ENCODE peak calls at places on chromosomes 5 and 9, in ten cellular contexts. One of them, this sample, is unnamed.

GRCh38 chr5:149325166-149325735 is 20.0 kb upstream of the GRPEL2 start:
- DNase-seq in midbrain: no peak
- DNase-seq in PC-9: no peak
- DNase-seq in lung: no peak
- DNase-seq in Kasumi-1: no peak
- DNase-seq in activated T-cell treated with anti-CD3 and anti-CD28 coated beads, Interleukin-2, amount 50 U/mL, for 4 hours: no peak
- DNase-seq in ACHN: no peak
- DNase-seq in fibroblast of lung: peak; percentile 49
- DNase-seq in stimulated activated CD4-positive, alpha-beta T cell treated with anti-CD3 and anti-CD28 coated beads, Interleukin-15, amount 100 ng/mL, for 1 hour: no peak
- DNase-seq in GM03348: no peak
- DNase-seq in this sample: peak; percentile 58

GRCh38 chr9:137423001-137423809 is at the start of the genes EXD3 and NOXA1:
- DNase-seq in midbrain: peak; percentile 92
- DNase-seq in PC-9: peak; percentile 72
- DNase-seq in lung: peak; percentile 94
- DNase-seq in Kasumi-1: peak; percentile 79
- DNase-seq in activated T-cell treated with anti-CD3 and anti-CD28 coated beads, Interleukin-2, amount 50 U/mL, for 4 hours: peak; percentile 89
- DNase-seq in ACHN: peak; percentile 91
- DNase-seq in fibroblast of lung: peak; percentile 85
- DNase-seq in stimulated activated CD4-positive, alpha-beta T cell treated with anti-CD3 and anti-CD28 coated beads, Interleukin-15, amount 100 ng/mL, for 1 hour: peak; percentile 94
- DNase-seq in GM03348: peak; percentile 99
- DNase-seq in this sample: peak; percentile 89

GRCh38 chr5:96629774-96630173 is 32.4 kb upstream of the CAST start:
- DNase-seq in midbrain: no peak
- DNase-seq in PC-9: peak; percentile 92
- DNase-seq in lung: peak; percentile 61
- DNase-seq in Kasumi-1: peak; percentile 25
- DNase-seq in activated T-cell treated with anti-CD3 and anti-CD28 coated beads, Interleukin-2, amount 50 U/mL, for 4 hours: no peak
- DNase-seq in ACHN: no peak
- DNase-seq in fibroblast of lung: peak; percentile 99
- DNase-seq in stimulated activated CD4-positive, alpha-beta T cell treated with anti-CD3 and anti-CD28 coated beads, Interleukin-15, amount 100 ng/mL, for 1 hour: no peak
- DNase-seq in GM03348: peak; percentile 78
- DNase-seq in this sample: peak; percentile 6

GRCh38 chr9:81653240-81653639 is 36.1 kb downstream of the TLE1 start:
- DNase-seq in midbrain: no peak
- DNase-seq in PC-9: no peak
- DNase-seq in lung: no peak
- DNase-seq in Kasumi-1: no peak
- DNase-seq in activated T-cell treated with anti-CD3 and anti-CD28 coated beads, Interleukin-2, amount 50 U/mL, for 4 hours: no peak
- DNase-seq in ACHN: no peak
- DNase-seq in fibroblast of lung: peak; percentile 64
- DNase-seq in stimulated activated CD4-positive, alpha-beta T cell treated with anti-CD3 and anti-CD28 coated beads, Interleukin-15, amount 100 ng/mL, for 1 hour: no peak
- DNase-seq in GM03348: no peak
- DNase-seq in this sample: no peak

GRCh38 chr5:926416-927171 is 33.9 kb downstream of the TRIP13 start:
- DNase-seq in midbrain: peak; percentile 6
- DNase-seq in PC-9: no peak
- DNase-seq in lung: no peak
- DNase-seq in Kasumi-1: peak; percentile 7
- DNase-seq in activated T-cell treated with anti-CD3 and anti-CD28 coated beads, Interleukin-2, amount 50 U/mL, for 4 hours: peak; percentile 19
- DNase-seq in ACHN: peak; percentile 42
- DNase-seq in fibroblast of lung: peak; percentile 29
- DNase-seq in stimulated activated CD4-positive, alpha-beta T cell treated with anti-CD3 and anti-CD28 coated beads, Interleukin-15, amount 100 ng/mL, for 1 hour: peak; percentile 14
- DNase-seq in GM03348: peak; percentile 82
- DNase-seq in this sample: no peak

GRCh38 chr9:132946624-132947295 is 2.3 kb upstream of the TSC1 start:
- DNase-seq in midbrain: no peak
- DNase-seq in PC-9: no peak
- DNase-seq in lung: no peak
- DNase-seq in Kasumi-1: no peak
- DNase-seq in activated T-cell treated with anti-CD3 and anti-CD28 coated beads, Interleukin-2, amount 50 U/mL, for 4 hours: no peak
- DNase-seq in ACHN: peak; percentile 72
- DNase-seq in fibroblast of lung: peak; percentile 48
- DNase-seq in stimulated activated CD4-positive, alpha-beta T cell treated with anti-CD3 and anti-CD28 coated beads, Interleukin-15, amount 100 ng/mL, for 1 hour: no peak
- DNase-seq in GM03348: peak; percentile 70
- DNase-seq in this sample: no peak

GRCh38 chr5:86797677-86798076 is 179.9 kb downstream of the COX7C start:
- DNase-seq in midbrain: no peak
- DNase-seq in PC-9: no peak
- DNase-seq in lung: no peak
- DNase-seq in Kasumi-1: no peak
- DNase-seq in activated T-cell treated with anti-CD3 and anti-CD28 coated beads, Interleukin-2, amount 50 U/mL, for 4 hours: no peak
- DNase-seq in ACHN: no peak
- DNase-seq in fibroblast of lung: peak; percentile 0
- DNase-seq in stimulated activated CD4-positive, alpha-beta T cell treated with anti-CD3 and anti-CD28 coated beads, Interleukin-15, amount 100 ng/mL, for 1 hour: no peak
- DNase-seq in GM03348: no peak
- DNase-seq in this sample: no peak

GRCh38 chr5:79186021-79186420 is 49.9 kb upstream of the JMY start:
- DNase-seq in midbrain: no peak
- DNase-seq in PC-9: no peak
- DNase-seq in lung: no peak
- DNase-seq in Kasumi-1: no peak
- DNase-seq in activated T-cell treated with anti-CD3 and anti-CD28 coated beads, Interleukin-2, amount 50 U/mL, for 4 hours: no peak
- DNase-seq in ACHN: no peak
- DNase-seq in fibroblast of lung: no peak
- DNase-seq in stimulated activated CD4-positive, alpha-beta T cell treated with anti-CD3 and anti-CD28 coated beads, Interleukin-15, amount 100 ng/mL, for 1 hour: no peak
- DNase-seq in GM03348: peak; percentile 27
- DNase-seq in this sample: no peak

GRCh38 chr5:137595680-137596079 is 96.6 kb upstream of the SPOCK1 start:
- DNase-seq in midbrain: no peak
- DNase-seq in PC-9: no peak
- DNase-seq in lung: no peak
- DNase-seq in Kasumi-1: no peak
- DNase-seq in activated T-cell treated with anti-CD3 and anti-CD28 coated beads, Interleukin-2, amount 50 U/mL, for 4 hours: no peak
- DNase-seq in ACHN: no peak
- DNase-seq in fibroblast of lung: no peak
- DNase-seq in stimulated activated CD4-positive, alpha-beta T cell treated with anti-CD3 and anti-CD28 coated beads, Interleukin-15, amount 100 ng/mL, for 1 hour: no peak
- DNase-seq in GM03348: no peak
- DNase-seq in this sample: peak; percentile 30

GRCh38 chr9:93060746-93061259 is 2.3 kb downstream of the SUSD3 start:
- DNase-seq in midbrain: no peak
- DNase-seq in PC-9: no peak
- DNase-seq in lung: no peak
- DNase-seq in Kasumi-1: no peak
- DNase-seq in activated T-cell treated with anti-CD3 and anti-CD28 coated beads, Interleukin-2, amount 50 U/mL, for 4 hours: no peak
- DNase-seq in ACHN: no peak
- DNase-seq in fibroblast of lung: peak; percentile 66
- DNase-seq in stimulated activated CD4-positive, alpha-beta T cell treated with anti-CD3 and anti-CD28 coated beads, Interleukin-15, amount 100 ng/mL, for 1 hour: no peak
- DNase-seq in GM03348: peak; percentile 63
- DNase-seq in this sample: no peak

GRCh38 chr5:136174021-136174659 is 18.8 kb downstream of the SMIM32 start:
- DNase-seq in midbrain: peak; percentile 65
- DNase-seq in PC-9: no peak
- DNase-seq in lung: no peak
- DNase-seq in Kasumi-1: peak; percentile 82
- DNase-seq in activated T-cell treated with anti-CD3 and anti-CD28 coated beads, Interleukin-2, amount 50 U/mL, for 4 hours: no peak
- DNase-seq in ACHN: peak; percentile 49
- DNase-seq in fibroblast of lung: peak; percentile 62
- DNase-seq in stimulated activated CD4-positive, alpha-beta T cell treated with anti-CD3 and anti-CD28 coated beads, Interleukin-15, amount 100 ng/mL, for 1 hour: no peak
- DNase-seq in GM03348: peak; percentile 70
- DNase-seq in this sample: no peak

GRCh38 chr5:80592761-80593160 is 22.7 kb upstream of the ANKRD34B start:
- DNase-seq in midbrain: no peak
- DNase-seq in PC-9: no peak
- DNase-seq in lung: no peak
- DNase-seq in Kasumi-1: no peak
- DNase-seq in activated T-cell treated with anti-CD3 and anti-CD28 coated beads, Interleukin-2, amount 50 U/mL, for 4 hours: no peak
- DNase-seq in ACHN: no peak
- DNase-seq in fibroblast of lung: no peak
- DNase-seq in stimulated activated CD4-positive, alpha-beta T cell treated with anti-CD3 and anti-CD28 coated beads, Interleukin-15, amount 100 ng/mL, for 1 hour: no peak
- DNase-seq in GM03348: no peak
- DNase-seq in this sample: no peak

GRCh38 chr5:127757576-127757975 is 54.4 kb downstream of the CCDC192 start:
- DNase-seq in midbrain: peak; percentile 32
- DNase-seq in PC-9: peak; percentile 45
- DNase-seq in lung: no peak
- DNase-seq in Kasumi-1: peak; percentile 70
- DNase-seq in activated T-cell treated with anti-CD3 and anti-CD28 coated beads, Interleukin-2, amount 50 U/mL, for 4 hours: no peak
- DNase-seq in ACHN: peak; percentile 50
- DNase-seq in fibroblast of lung: peak; percentile 66
- DNase-seq in stimulated activated CD4-positive, alpha-beta T cell treated with anti-CD3 and anti-CD28 coated beads, Interleukin-15, amount 100 ng/mL, for 1 hour: no peak
- DNase-seq in GM03348: peak; percentile 72
- DNase-seq in this sample: no peak

GRCh38 chr9:130854086-130854485 is 19.0 kb downstream of the ABL1 start:
- DNase-seq in midbrain: no peak
- DNase-seq in PC-9: no peak
- DNase-seq in lung: no peak
- DNase-seq in Kasumi-1: no peak
- DNase-seq in activated T-cell treated with anti-CD3 and anti-CD28 coated beads, Interleukin-2, amount 50 U/mL, for 4 hours: no peak
- DNase-seq in ACHN: no peak
- DNase-seq in fibroblast of lung: peak; percentile 60
- DNase-seq in stimulated activated CD4-positive, alpha-beta T cell treated with anti-CD3 and anti-CD28 coated beads, Interleukin-15, amount 100 ng/mL, for 1 hour: no peak
- DNase-seq in GM03348: no peak
- DNase-seq in this sample: no peak

GRCh38 chr9:124133752-124134151 is 122.2 kb downstream of the LHX2 start:
- DNase-seq in midbrain: peak; percentile 47
- DNase-seq in PC-9: no peak
- DNase-seq in lung: no peak
- DNase-seq in Kasumi-1: peak; percentile 50
- DNase-seq in activated T-cell treated with anti-CD3 and anti-CD28 coated beads, Interleukin-2, amount 50 U/mL, for 4 hours: no peak
- DNase-seq in ACHN: peak; percentile 46
- DNase-seq in fibroblast of lung: peak; percentile 29
- DNase-seq in stimulated activated CD4-positive, alpha-beta T cell treated with anti-CD3 and anti-CD28 coated beads, Interleukin-15, amount 100 ng/mL, for 1 hour: no peak
- DNase-seq in GM03348: peak; percentile 74
- DNase-seq in this sample: no peak

GRCh38 chr5:14105717-14106435 is 37.3 kb upstream of the TRIO start:
- DNase-seq in midbrain: no peak
- DNase-seq in PC-9: peak; percentile 91
- DNase-seq in lung: no peak
- DNase-seq in Kasumi-1: no peak
- DNase-seq in activated T-cell treated with anti-CD3 and anti-CD28 coated beads, Interleukin-2, amount 50 U/mL, for 4 hours: no peak
- DNase-seq in ACHN: peak; percentile 86
- DNase-seq in fibroblast of lung: peak; percentile 96
- DNase-seq in stimulated activated CD4-positive, alpha-beta T cell treated with anti-CD3 and anti-CD28 coated beads, Interleukin-15, amount 100 ng/mL, for 1 hour: no peak
- DNase-seq in GM03348: peak; percentile 75
- DNase-seq in this sample: peak; percentile 57

GRCh38 chr5:94218374-94218773 is 400.0 kb downstream of the KIAA0825 start:
- DNase-seq in midbrain: no peak
- DNase-seq in PC-9: no peak
- DNase-seq in lung: no peak
- DNase-seq in Kasumi-1: no peak
- DNase-seq in activated T-cell treated with anti-CD3 and anti-CD28 coated beads, Interleukin-2, amount 50 U/mL, for 4 hours: no peak
- DNase-seq in ACHN: peak; percentile 79
- DNase-seq in fibroblast of lung: peak; percentile 98
- DNase-seq in stimulated activated CD4-positive, alpha-beta T cell treated with anti-CD3 and anti-CD28 coated beads, Interleukin-15, amount 100 ng/mL, for 1 hour: no peak
- DNase-seq in GM03348: peak; percentile 81
- DNase-seq in this sample: no peak

GRCh38 chr9:113633782-113634596 is 170.5 kb downstream of the RGS3 start:
- DNase-seq in midbrain: no peak
- DNase-seq in PC-9: no peak
- DNase-seq in lung: no peak
- DNase-seq in Kasumi-1: no peak
- DNase-seq in activated T-cell treated with anti-CD3 and anti-CD28 coated beads, Interleukin-2, amount 50 U/mL, for 4 hours: no peak
- DNase-seq in ACHN: no peak
- DNase-seq in fibroblast of lung: no peak
- DNase-seq in stimulated activated CD4-positive, alpha-beta T cell treated with anti-CD3 and anti-CD28 coated beads, Interleukin-15, amount 100 ng/mL, for 1 hour: no peak
- DNase-seq in GM03348: no peak
- DNase-seq in this sample: no peak

GRCh38 chr9:133910855-133911514 is 81.1 kb downstream of the VAV2 start:
- DNase-seq in midbrain: no peak
- DNase-seq in PC-9: no peak
- DNase-seq in lung: no peak
- DNase-seq in Kasumi-1: no peak
- DNase-seq in activated T-cell treated with anti-CD3 and anti-CD28 coated beads, Interleukin-2, amount 50 U/mL, for 4 hours: no peak
- DNase-seq in ACHN: no peak
- DNase-seq in fibroblast of lung: no peak
- DNase-seq in stimulated activated CD4-positive, alpha-beta T cell treated with anti-CD3 and anti-CD28 coated beads, Interleukin-15, amount 100 ng/mL, for 1 hour: no peak
- DNase-seq in GM03348: no peak
- DNase-seq in this sample: no peak

GRCh38 chr5:1881731-1882336 is 891 bp downstream of the IRX4 start:
- DNase-seq in midbrain: no peak
- DNase-seq in PC-9: no peak
- DNase-seq in lung: no peak
- DNase-seq in Kasumi-1: no peak
- DNase-seq in activated T-cell treated with anti-CD3 and anti-CD28 coated beads, Interleukin-2, amount 50 U/mL, for 4 hours: no peak
- DNase-seq in ACHN: no peak
- DNase-seq in fibroblast of lung: no peak
- DNase-seq in stimulated activated CD4-positive, alpha-beta T cell treated with anti-CD3 and anti-CD28 coated beads, Interleukin-15, amount 100 ng/mL, for 1 hour: no peak
- DNase-seq in GM03348: no peak
- DNase-seq in this sample: no peak

GRCh38 chr9:109728696-109729300 is 51.2 kb upstream of the PALM2AKAP2 start:
- DNase-seq in midbrain: no peak
- DNase-seq in PC-9: no peak
- DNase-seq in lung: no peak
- DNase-seq in Kasumi-1: no peak
- DNase-seq in activated T-cell treated with anti-CD3 and anti-CD28 coated beads, Interleukin-2, amount 50 U/mL, for 4 hours: no peak
- DNase-seq in ACHN: no peak
- DNase-seq in fibroblast of lung: peak; percentile 33
- DNase-seq in stimulated activated CD4-positive, alpha-beta T cell treated with anti-CD3 and anti-CD28 coated beads, Interleukin-15, amount 100 ng/mL, for 1 hour: no peak
- DNase-seq in GM03348: peak; percentile 36
- DNase-seq in this sample: no peak

GRCh38 chr5:133675376-133676154 is 63.2 kb upstream of the FSTL4 start:
- DNase-seq in midbrain: no peak
- DNase-seq in PC-9: no peak
- DNase-seq in lung: peak; percentile 28
- DNase-seq in Kasumi-1: no peak
- DNase-seq in activated T-cell treated with anti-CD3 and anti-CD28 coated beads, Interleukin-2, amount 50 U/mL, for 4 hours: no peak
- DNase-seq in ACHN: no peak
- DNase-seq in fibroblast of lung: no peak
- DNase-seq in stimulated activated CD4-positive, alpha-beta T cell treated with anti-CD3 and anti-CD28 coated beads, Interleukin-15, amount 100 ng/mL, for 1 hour: no peak
- DNase-seq in GM03348: no peak
- DNase-seq in this sample: no peak

GRCh38 chr5:129271309-129271708 is 176.8 kb downstream of the ISOC1 start:
- DNase-seq in midbrain: no peak
- DNase-seq in PC-9: no peak
- DNase-seq in lung: no peak
- DNase-seq in Kasumi-1: peak; percentile 75
- DNase-seq in activated T-cell treated with anti-CD3 and anti-CD28 coated beads, Interleukin-2, amount 50 U/mL, for 4 hours: no peak
- DNase-seq in ACHN: peak; percentile 28
- DNase-seq in fibroblast of lung: no peak
- DNase-seq in stimulated activated CD4-positive, alpha-beta T cell treated with anti-CD3 and anti-CD28 coated beads, Interleukin-15, amount 100 ng/mL, for 1 hour: no peak
- DNase-seq in GM03348: peak; percentile 18
- DNase-seq in this sample: no peak

GRCh38 chr9:82188817-82189216 is 200.2 kb downstream of the SPATA31D1 start:
- DNase-seq in midbrain: no peak
- DNase-seq in PC-9: no peak
- DNase-seq in lung: no peak
- DNase-seq in Kasumi-1: no peak
- DNase-seq in activated T-cell treated with anti-CD3 and anti-CD28 coated beads, Interleukin-2, amount 50 U/mL, for 4 hours: no peak
- DNase-seq in ACHN: no peak
- DNase-seq in fibroblast of lung: no peak
- DNase-seq in stimulated activated CD4-positive, alpha-beta T cell treated with anti-CD3 and anti-CD28 coated beads, Interleukin-15, amount 100 ng/mL, for 1 hour: no peak
- DNase-seq in GM03348: no peak
- DNase-seq in this sample: no peak

GRCh38 chr9:107221321-107221720 is 61.8 kb upstream of the RAD23B start:
- DNase-seq in midbrain: no peak
- DNase-seq in PC-9: no peak
- DNase-seq in lung: no peak
- DNase-seq in Kasumi-1: no peak
- DNase-seq in activated T-cell treated with anti-CD3 and anti-CD28 coated beads, Interleukin-2, amount 50 U/mL, for 4 hours: no peak
- DNase-seq in ACHN: no peak
- DNase-seq in fibroblast of lung: no peak
- DNase-seq in stimulated activated CD4-positive, alpha-beta T cell treated with anti-CD3 and anti-CD28 coated beads, Interleukin-15, amount 100 ng/mL, for 1 hour: no peak
- DNase-seq in GM03348: no peak
- DNase-seq in this sample: no peak

GRCh38 chr5:88883566-88884434 is 816 bp upstream of the MEF2C start:
- DNase-seq in midbrain: peak; percentile 65
- DNase-seq in PC-9: no peak
- DNase-seq in lung: peak; percentile 65
- DNase-seq in Kasumi-1: peak; percentile 95
- DNase-seq in activated T-cell treated with anti-CD3 and anti-CD28 coated beads, Interleukin-2, amount 50 U/mL, for 4 hours: no peak
- DNase-seq in ACHN: peak; percentile 74
- DNase-seq in fibroblast of lung: peak; percentile 80
- DNase-seq in stimulated activated CD4-positive, alpha-beta T cell treated with anti-CD3 and anti-CD28 coated beads, Interleukin-15, amount 100 ng/mL, for 1 hour: no peak
- DNase-seq in GM03348: peak; percentile 81
- DNase-seq in this sample: peak; percentile 51

GRCh38 chr9:88411471-88411870 is 23.2 kb downstream of the SPIN1 start:
- DNase-seq in midbrain: no peak
- DNase-seq in PC-9: no peak
- DNase-seq in lung: no peak
- DNase-seq in Kasumi-1: no peak
- DNase-seq in activated T-cell treated with anti-CD3 and anti-CD28 coated beads, Interleukin-2, amount 50 U/mL, for 4 hours: no peak
- DNase-seq in ACHN: no peak
- DNase-seq in fibroblast of lung: no peak
- DNase-seq in stimulated activated CD4-positive, alpha-beta T cell treated with anti-CD3 and anti-CD28 coated beads, Interleukin-15, amount 100 ng/mL, for 1 hour: no peak
- DNase-seq in GM03348: no peak
- DNase-seq in this sample: no peak

GRCh38 chr9:3852545-3852944 is 326.7 kb upstream of the RFX3 start:
- DNase-seq in midbrain: no peak
- DNase-seq in PC-9: no peak
- DNase-seq in lung: no peak
- DNase-seq in Kasumi-1: no peak
- DNase-seq in activated T-cell treated with anti-CD3 and anti-CD28 coated beads, Interleukin-2, amount 50 U/mL, for 4 hours: no peak
- DNase-seq in ACHN: no peak
- DNase-seq in fibroblast of lung: no peak
- DNase-seq in stimulated activated CD4-positive, alpha-beta T cell treated with anti-CD3 and anti-CD28 coated beads, Interleukin-15, amount 100 ng/mL, for 1 hour: no peak
- DNase-seq in GM03348: no peak
- DNase-seq in this sample: no peak

This sample was measured in NCI-H1105.